ENCODE peak calls at places on chromosomes 4 and X, in nine cellular contexts. J is T-cell; R is stimulated activated naive CD8-positive, alpha-beta T cell treated with anti-CD3 and anti-CD28 coated beads, Interleukin-15, Interleukin-2, amounts not matched to agents 100 U/mL and 50 U/mL, for 24 hours; F is T follicular helper cell; W is NCI-H82; K is brain microvascular endothelial cell; I is cardiac muscle cell; Y is GM03348; H is effector CD4-positive, alpha-beta T cell. P is an unnamed sample.

GRCh38 chr4:112514449-112515277 is 1.3 kb downstream of the NEUROG2 start:
- DNase-seq in H (no peak), W (peak; percentile 64), J (no peak), Y (no peak), F (no peak), I (no peak), K (no peak), R (peak; percentile 11), P (no peak)

GRCh38 chr4:70559216-70559830 is 32.7 kb upstream of the AMBN start:
- DNase-seq in R (peak; percentile 55), Y (peak; percentile 72), I (peak; percentile 66), J (no peak), F (peak; percentile 10), K (peak; percentile 28), W (peak; percentile 67), H (peak; percentile 18), P (peak; percentile 71)

GRCh38 chr4:24470681-24471622 is 113.4 kb downstream of the DHX15 start:
- DNase-seq in H (no peak), F (no peak), Y (peak; percentile 53), K (peak; percentile 45), I (peak; percentile 50), W (peak; percentile 48), J (no peak), R (peak; percentile 26), P (peak; percentile 56)

GRCh38 chr4:140149851-140150635 is 3.9 kb downstream of the MAML3 start:
- DNase-seq in H (peak; percentile 56), F (peak; percentile 42), K (peak; percentile 57), R (peak; percentile 72), Y (peak; percentile 65), I (peak; percentile 51), W (peak; percentile 73), J (peak; percentile 64), P (peak; percentile 49)

GRCh38 chr4:112817933-112818921 is 181.3 kb downstream of the LARP7 start:
- DNase-seq in H (no peak), W (peak; percentile 93), F (no peak), J (no peak), I (peak; percentile 86), Y (peak; percentile 94), K (peak; percentile 96), R (peak; percentile 68), P (peak; percentile 88)

GRCh38 chrX:81257817-81258216 is 55.9 kb downstream of the SH3BGRL start:
- DNase-seq in I (no peak), J (no peak), H (no peak), R (no peak), K (no peak), W (no peak), Y (no peak), F (no peak), P (no peak)

GRCh38 chr4:2662598-2662997 is 93.5 kb downstream of the TNIP2 start:
- DNase-seq in J (no peak), F (no peak), R (no peak), K (peak; percentile 84), W (no peak), H (no peak), I (peak; percentile 89), Y (peak; percentile 86), P (peak; percentile 97)

GRCh38 chr4:80918004-80918403 is 112.5 kb upstream of the BMP3 start:
- DNase-seq in Y (peak; percentile 7), W (no peak), H (no peak), R (no peak), I (peak; percentile 45), J (no peak), K (no peak), F (no peak), P (peak; percentile 6)

GRCh38 chr4:145061325-145061920 is 36.6 kb downstream of the ANAPC10 start:
- DNase-seq in J (no peak), F (no peak), I (peak; percentile 79), K (no peak), R (no peak), H (no peak), W (peak; percentile 66), Y (peak; percentile 37), P (peak; percentile 79)

GRCh38 chrX:53281321-53281822 is at the start of gene IQSEC2:
- DNase-seq in F (no peak), K (peak; percentile 70), W (peak; percentile 70), Y (peak; percentile 87), J (no peak), R (no peak), I (peak; percentile 84), H (no peak), P (peak; percentile 74)

GRCh38 chrX:136147320-136147901 is at the start of gene FHL1:
- DNase-seq in F (peak; percentile 43), I (peak; percentile 30), K (no peak), J (peak; percentile 19), Y (peak; percentile 74), H (peak; percentile 37), R (peak; percentile 55), W (peak; percentile 78), P (peak; percentile 39)

GRCh38 chrX:34382416-34382815 is 250.3 kb upstream of the FAM47A start:
- DNase-seq in W (no peak), K (peak; percentile 77), J (no peak), I (peak; percentile 82), Y (no peak), H (no peak), R (no peak), F (no peak), P (peak; percentile 79)

GRCh38 chrX:22116585-22117546 is 84.7 kb downstream of the PHEX start:
- DNase-seq in J (no peak), F (no peak), Y (no peak), I (no peak), W (no peak), K (no peak), R (no peak), H (no peak), P (no peak)

GRCh38 chrX:96407043-96407442 is 277.6 kb upstream of the DIAPH2 start:
- DNase-seq in J (no peak), K (peak; percentile 38), Y (peak; percentile 24), W (peak; percentile 14), F (no peak), H (no peak), R (no peak), I (peak; percentile 44), P (peak; percentile 43)

GRCh38 chr4:1611501-1611870 is 72.6 kb downstream of the FAM53A start:
- DNase-seq in R (no peak), W (no peak), J (no peak), K (no peak), F (no peak), H (no peak), I (no peak), Y (no peak), P (no peak)

GRCh38 chrX:46611658-46612362 is 38.2 kb downstream of the CHST7 start:
- DNase-seq in J (peak; percentile 44), H (peak; percentile 12), Y (no peak), K (no peak), W (no peak), I (no peak), R (peak; percentile 14), F (peak; percentile 3), P (no peak)

GRCh38 chr4:10730019-10730418 is 45.5 kb upstream of the CLNK start:
- DNase-seq in F (no peak), I (no peak), W (no peak), Y (no peak), J (no peak), R (no peak), K (no peak), H (no peak), P (no peak)

GRCh38 chrX:97159916-97160800 is 276.4 kb downstream of the RPA4 start:
- DNase-seq in I (no peak), W (no peak), H (no peak), J (no peak), K (no peak), F (no peak), R (no peak), Y (no peak), P (no peak)

GRCh38 chr4:174423257-174423944 is 98.9 kb downstream of the HPGD start:
- DNase-seq in Y (peak; percentile 36), R (no peak), W (no peak), J (no peak), K (peak; percentile 89), I (peak; percentile 69), F (no peak), H (no peak), P (peak; percentile 77)

GRCh38 chr4:39304651-39305050 is 61.5 kb downstream of the RFC1 start:
- DNase-seq in K (peak; percentile 42), J (no peak), R (no peak), W (no peak), Y (no peak), F (no peak), H (no peak), I (no peak), P (peak; percentile 32)

GRCh38 chr4:65089666-65090065 is 580.6 kb downstream of the EPHA5 start:
- DNase-seq in I (peak; percentile 1), F (no peak), Y (no peak), W (no peak), R (no peak), K (peak; percentile 13), J (no peak), H (no peak), P (peak; percentile 10)

GRCh38 chrX:113384628-113385027 is 544.0 kb upstream of the AMOT start:
- DNase-seq in F (no peak), I (peak; percentile 87), K (no peak), J (no peak), W (no peak), H (no peak), Y (peak; percentile 31), R (no peak), P (peak; percentile 82)

GRCh38 chr4:187236491-187236890 is 512.8 kb upstream of the FAT1 start:
- DNase-seq in W (no peak), H (no peak), K (peak; percentile 61), F (no peak), Y (peak; percentile 84), R (no peak), J (no peak), I (peak; percentile 23), P (peak; percentile 45)

GRCh38 chr4:115548123-115548522 is 434.7 kb upstream of the NDST4 start:
- DNase-seq in Y (no peak), F (no peak), K (no peak), I (no peak), R (no peak), W (peak; percentile 67), H (no peak), J (no peak), P (no peak)

GRCh38 chr4:54941994-54942552 is 183.3 kb downstream of the KDR start:
- DNase-seq in W (no peak), H (no peak), I (peak; percentile 43), K (no peak), F (no peak), J (no peak), Y (no peak), R (peak; percentile 20), P (peak; percentile 22)

GRCh38 chrX:23844502-23845138 is 61.6 kb downstream of the SAT1 start:
- DNase-seq in Y (no peak), F (no peak), H (no peak), R (no peak), I (peak; percentile 29), J (no peak), W (no peak), K (peak; percentile 18), P (no peak)

GRCh38 chr4:48290146-48290772 is 20.6 kb upstream of the TEC start:
- DNase-seq in H (no peak), K (peak; percentile 16), R (peak; percentile 33), Y (peak; percentile 42), J (no peak), W (peak; percentile 53), I (peak; percentile 33), F (no peak), P (no peak)

GRCh38 chr4:80413096-80413495 is 77.6 kb downstream of the CFAP299 start:
- DNase-seq in F (no peak), H (no peak), J (no peak), Y (no peak), K (no peak), I (no peak), W (no peak), R (no peak), P (no peak)

GRCh38 chr4:166481739-166482138 is 608.7 kb downstream of the TLL1 start:
- DNase-seq in I (no peak), R (no peak), J (no peak), W (no peak), F (no peak), Y (no peak), H (no peak), K (no peak), P (no peak)

GRCh38 chr4:26462874-26463273 is 27.4 kb downstream of the CCKAR start:
- DNase-seq in Y (no peak), F (no peak), J (no peak), I (no peak), H (no peak), R (no peak), K (no peak), W (no peak), P (no peak)

GRCh38 chrX:11944486-11944885 is 186.4 kb downstream of the MSL3 start:
- DNase-seq in J (no peak), W (peak; percentile 76), H (no peak), F (no peak), I (peak; percentile 78), R (peak; percentile 2), K (peak; percentile 48), Y (peak; percentile 54), P (peak; percentile 82)

P was measured in cardiac fibroblast.